ENCODE peak calls at places on chromosomes 1 and 21, in ten cellular contexts. One of them, this sample, is unnamed.

GRCh38 chr1:94871031-94871430 is 50.9 kb downstream of the SLC44A3 start:
- DNase-seq in mucosa of descending colon: no peak
- DNase-seq in stimulated activated CD8-positive, alpha-beta memory T cell treated with anti-CD3 and anti-CD28 coated beads, Interleukin-4, amount 100 ng/mL, for 1 hour: no peak
- DNase-seq in HL-60: no peak
- DNase-seq in neural crest cell: no peak
- DNase-seq in NB4: no peak
- DNase-seq in tibial nerve: no peak
- DNase-seq in NCI-H187 treated with DMSO at 0.1 percent for 48 hours: no peak
- DNase-seq in Calu3: no peak
- DNase-seq in ACHN: no peak
- DNase-seq in this sample: no peak

GRCh38 chr1:15727866-15728534 is 8.1 kb upstream of the SLC25A34 start:
- DNase-seq in mucosa of descending colon: no peak
- DNase-seq in stimulated activated CD8-positive, alpha-beta memory T cell treated with anti-CD3 and anti-CD28 coated beads, Interleukin-4, amount 100 ng/mL, for 1 hour: no peak
- DNase-seq in HL-60: no peak
- DNase-seq in neural crest cell: no peak
- DNase-seq in NB4: no peak
- DNase-seq in tibial nerve: no peak
- DNase-seq in NCI-H187 treated with DMSO at 0.1 percent for 48 hours: no peak
- DNase-seq in Calu3: no peak
- DNase-seq in ACHN: no peak
- DNase-seq in this sample: no peak

GRCh38 chr1:27192039-27192529 is 37.2 kb upstream of the SLC9A1 start:
- DNase-seq in mucosa of descending colon: peak
- DNase-seq in stimulated activated CD8-positive, alpha-beta memory T cell treated with anti-CD3 and anti-CD28 coated beads, Interleukin-4, amount 100 ng/mL, for 1 hour: no peak
- DNase-seq in HL-60: no peak
- DNase-seq in neural crest cell: no peak
- DNase-seq in NB4: peak
- DNase-seq in tibial nerve: no peak
- DNase-seq in NCI-H187 treated with DMSO at 0.1 percent for 48 hours: no peak
- DNase-seq in Calu3: peak
- DNase-seq in ACHN: no peak
- DNase-seq in this sample: no peak

GRCh38 chr21:41120997-41121396 is 47.0 kb upstream of the BACE2 start:
- DNase-seq in mucosa of descending colon: no peak
- DNase-seq in stimulated activated CD8-positive, alpha-beta memory T cell treated with anti-CD3 and anti-CD28 coated beads, Interleukin-4, amount 100 ng/mL, for 1 hour: no peak
- DNase-seq in HL-60: no peak
- DNase-seq in neural crest cell: no peak
- DNase-seq in NB4: no peak
- DNase-seq in tibial nerve: no peak
- DNase-seq in NCI-H187 treated with DMSO at 0.1 percent for 48 hours: no peak
- DNase-seq in Calu3: no peak
- DNase-seq in ACHN: no peak
- DNase-seq in this sample: no peak

GRCh38 chr1:25566730-25567341 is 23.4 kb downstream of the LDLRAP1 start:
- DNase-seq in mucosa of descending colon: peak
- DNase-seq in stimulated activated CD8-positive, alpha-beta memory T cell treated with anti-CD3 and anti-CD28 coated beads, Interleukin-4, amount 100 ng/mL, for 1 hour: no peak
- DNase-seq in HL-60: no peak
- DNase-seq in neural crest cell: peak
- DNase-seq in NB4: no peak
- DNase-seq in tibial nerve: peak
- DNase-seq in NCI-H187 treated with DMSO at 0.1 percent for 48 hours: no peak
- DNase-seq in Calu3: no peak
- DNase-seq in ACHN: no peak
- DNase-seq in this sample: no peak

GRCh38 chr1:61612600-61612999 is 112.3 kb downstream of the TM2D1 start:
- DNase-seq in mucosa of descending colon: no peak
- DNase-seq in stimulated activated CD8-positive, alpha-beta memory T cell treated with anti-CD3 and anti-CD28 coated beads, Interleukin-4, amount 100 ng/mL, for 1 hour: no peak
- DNase-seq in HL-60: peak
- DNase-seq in neural crest cell: no peak
- DNase-seq in NB4: peak
- DNase-seq in tibial nerve: no peak
- DNase-seq in NCI-H187 treated with DMSO at 0.1 percent for 48 hours: no peak
- DNase-seq in Calu3: no peak
- DNase-seq in ACHN: no peak
- DNase-seq in this sample: no peak

GRCh38 chr1:54401799-54402198 is 4.4 kb downstream of the SSBP3 start:
- DNase-seq in mucosa of descending colon: no peak
- DNase-seq in stimulated activated CD8-positive, alpha-beta memory T cell treated with anti-CD3 and anti-CD28 coated beads, Interleukin-4, amount 100 ng/mL, for 1 hour: no peak
- DNase-seq in HL-60: no peak
- DNase-seq in neural crest cell: no peak
- DNase-seq in NB4: no peak
- DNase-seq in tibial nerve: no peak
- DNase-seq in NCI-H187 treated with DMSO at 0.1 percent for 48 hours: no peak
- DNase-seq in Calu3: no peak
- DNase-seq in ACHN: no peak
- DNase-seq in this sample: no peak

GRCh38 chr1:43358121-43358745 is 548 bp upstream of the CDC20 start:
- DNase-seq in mucosa of descending colon: no peak
- DNase-seq in stimulated activated CD8-positive, alpha-beta memory T cell treated with anti-CD3 and anti-CD28 coated beads, Interleukin-4, amount 100 ng/mL, for 1 hour: no peak
- DNase-seq in HL-60: peak
- DNase-seq in neural crest cell: no peak
- DNase-seq in NB4: peak
- DNase-seq in tibial nerve: no peak
- DNase-seq in NCI-H187 treated with DMSO at 0.1 percent for 48 hours: no peak
- DNase-seq in Calu3: peak
- DNase-seq in ACHN: peak
- DNase-seq in this sample: no peak

GRCh38 chr1:39632491-39633417 is 6.7 kb downstream of the HEYL start:
- DNase-seq in mucosa of descending colon: peak
- DNase-seq in stimulated activated CD8-positive, alpha-beta memory T cell treated with anti-CD3 and anti-CD28 coated beads, Interleukin-4, amount 100 ng/mL, for 1 hour: no peak
- DNase-seq in HL-60: no peak
- DNase-seq in neural crest cell: peak
- DNase-seq in NB4: no peak
- DNase-seq in tibial nerve: peak
- DNase-seq in NCI-H187 treated with DMSO at 0.1 percent for 48 hours: no peak
- DNase-seq in Calu3: peak
- DNase-seq in ACHN: peak
- DNase-seq in this sample: no peak

GRCh38 chr1:93029317-93029716 is 49.8 kb upstream of the MTF2 start:
- DNase-seq in mucosa of descending colon: no peak
- DNase-seq in stimulated activated CD8-positive, alpha-beta memory T cell treated with anti-CD3 and anti-CD28 coated beads, Interleukin-4, amount 100 ng/mL, for 1 hour: no peak
- DNase-seq in HL-60: peak
- DNase-seq in neural crest cell: no peak
- DNase-seq in NB4: no peak
- DNase-seq in tibial nerve: no peak
- DNase-seq in NCI-H187 treated with DMSO at 0.1 percent for 48 hours: no peak
- DNase-seq in Calu3: no peak
- DNase-seq in ACHN: no peak
- DNase-seq in this sample: no peak

GRCh38 chr1:47324682-47325081 is 8.9 kb upstream of the CMPK1 start:
- DNase-seq in mucosa of descending colon: no peak
- DNase-seq in stimulated activated CD8-positive, alpha-beta memory T cell treated with anti-CD3 and anti-CD28 coated beads, Interleukin-4, amount 100 ng/mL, for 1 hour: no peak
- DNase-seq in HL-60: no peak
- DNase-seq in neural crest cell: no peak
- DNase-seq in NB4: no peak
- DNase-seq in tibial nerve: no peak
- DNase-seq in NCI-H187 treated with DMSO at 0.1 percent for 48 hours: no peak
- DNase-seq in Calu3: no peak
- DNase-seq in ACHN: no peak
- DNase-seq in this sample: no peak

GRCh38 chr1:111739984-111740765 is 980 bp upstream of the INKA2 start:
- DNase-seq in mucosa of descending colon: peak
- DNase-seq in stimulated activated CD8-positive, alpha-beta memory T cell treated with anti-CD3 and anti-CD28 coated beads, Interleukin-4, amount 100 ng/mL, for 1 hour: no peak
- DNase-seq in HL-60: no peak
- DNase-seq in neural crest cell: peak
- DNase-seq in NB4: peak
- DNase-seq in tibial nerve: no peak
- DNase-seq in NCI-H187 treated with DMSO at 0.1 percent for 48 hours: no peak
- DNase-seq in Calu3: peak
- DNase-seq in ACHN: peak
- DNase-seq in this sample: no peak

GRCh38 chr1:94884101-94884875 is 42.6 kb downstream of the CNN3 start:
- DNase-seq in mucosa of descending colon: no peak
- DNase-seq in stimulated activated CD8-positive, alpha-beta memory T cell treated with anti-CD3 and anti-CD28 coated beads, Interleukin-4, amount 100 ng/mL, for 1 hour: no peak
- DNase-seq in HL-60: no peak
- DNase-seq in neural crest cell: no peak
- DNase-seq in NB4: no peak
- DNase-seq in tibial nerve: no peak
- DNase-seq in NCI-H187 treated with DMSO at 0.1 percent for 48 hours: no peak
- DNase-seq in Calu3: no peak
- DNase-seq in ACHN: no peak
- DNase-seq in this sample: no peak

GRCh38 chr1:119347858-119348257 is 20.7 kb upstream of the HAO2 start:
- DNase-seq in mucosa of descending colon: no peak
- DNase-seq in stimulated activated CD8-positive, alpha-beta memory T cell treated with anti-CD3 and anti-CD28 coated beads, Interleukin-4, amount 100 ng/mL, for 1 hour: no peak
- DNase-seq in HL-60: no peak
- DNase-seq in neural crest cell: no peak
- DNase-seq in NB4: peak
- DNase-seq in tibial nerve: no peak
- DNase-seq in NCI-H187 treated with DMSO at 0.1 percent for 48 hours: no peak
- DNase-seq in Calu3: no peak
- DNase-seq in ACHN: no peak
- DNase-seq in this sample: no peak

GRCh38 chr1:26279598-26280332 is at the start of gene SH3BGRL3:
- DNase-seq in mucosa of descending colon: peak
- DNase-seq in stimulated activated CD8-positive, alpha-beta memory T cell treated with anti-CD3 and anti-CD28 coated beads, Interleukin-4, amount 100 ng/mL, for 1 hour: peak
- DNase-seq in HL-60: peak
- DNase-seq in neural crest cell: peak
- DNase-seq in NB4: peak
- DNase-seq in tibial nerve: peak
- DNase-seq in NCI-H187 treated with DMSO at 0.1 percent for 48 hours: no peak
- DNase-seq in Calu3: peak
- DNase-seq in ACHN: peak
- DNase-seq in this sample: peak

GRCh38 chr1:20726107-20726911 is 6.2 kb downstream of the SH2D5 start:
- DNase-seq in mucosa of descending colon: no peak
- DNase-seq in stimulated activated CD8-positive, alpha-beta memory T cell treated with anti-CD3 and anti-CD28 coated beads, Interleukin-4, amount 100 ng/mL, for 1 hour: no peak
- DNase-seq in HL-60: no peak
- DNase-seq in neural crest cell: no peak
- DNase-seq in NB4: no peak
- DNase-seq in tibial nerve: peak
- DNase-seq in NCI-H187 treated with DMSO at 0.1 percent for 48 hours: no peak
- DNase-seq in Calu3: no peak
- DNase-seq in ACHN: no peak
- DNase-seq in this sample: no peak

GRCh38 chr1:41523981-41524675 is 39.6 kb upstream of the EDN2 start:
- DNase-seq in mucosa of descending colon: no peak
- DNase-seq in stimulated activated CD8-positive, alpha-beta memory T cell treated with anti-CD3 and anti-CD28 coated beads, Interleukin-4, amount 100 ng/mL, for 1 hour: no peak
- DNase-seq in HL-60: no peak
- DNase-seq in neural crest cell: no peak
- DNase-seq in NB4: no peak
- DNase-seq in tibial nerve: no peak
- DNase-seq in NCI-H187 treated with DMSO at 0.1 percent for 48 hours: no peak
- DNase-seq in Calu3: no peak
- DNase-seq in ACHN: no peak
- DNase-seq in this sample: no peak

GRCh38 chr1:1085911-1086841 is 12.1 kb upstream of the RNF223 start:
- DNase-seq in mucosa of descending colon: no peak
- DNase-seq in stimulated activated CD8-positive, alpha-beta memory T cell treated with anti-CD3 and anti-CD28 coated beads, Interleukin-4, amount 100 ng/mL, for 1 hour: no peak
- DNase-seq in HL-60: no peak
- DNase-seq in neural crest cell: no peak
- DNase-seq in NB4: no peak
- DNase-seq in tibial nerve: no peak
- DNase-seq in NCI-H187 treated with DMSO at 0.1 percent for 48 hours: no peak
- DNase-seq in Calu3: no peak
- DNase-seq in ACHN: no peak
- DNase-seq in this sample: no peak

GRCh38 chr21:40901690-40902089 is 54.7 kb upstream of the DSCAM start:
- DNase-seq in mucosa of descending colon: no peak
- DNase-seq in stimulated activated CD8-positive, alpha-beta memory T cell treated with anti-CD3 and anti-CD28 coated beads, Interleukin-4, amount 100 ng/mL, for 1 hour: no peak
- DNase-seq in HL-60: no peak
- DNase-seq in neural crest cell: no peak
- DNase-seq in NB4: no peak
- DNase-seq in tibial nerve: no peak
- DNase-seq in NCI-H187 treated with DMSO at 0.1 percent for 48 hours: no peak
- DNase-seq in Calu3: no peak
- DNase-seq in ACHN: no peak
- DNase-seq in this sample: no peak

GRCh38 chr1:159171254-159171687 is at the start of gene CADM3:
- DNase-seq in mucosa of descending colon: peak
- DNase-seq in stimulated activated CD8-positive, alpha-beta memory T cell treated with anti-CD3 and anti-CD28 coated beads, Interleukin-4, amount 100 ng/mL, for 1 hour: no peak
- DNase-seq in HL-60: no peak
- DNase-seq in neural crest cell: peak
- DNase-seq in NB4: no peak
- DNase-seq in tibial nerve: peak
- DNase-seq in NCI-H187 treated with DMSO at 0.1 percent for 48 hours: no peak
- DNase-seq in Calu3: no peak
- DNase-seq in ACHN: no peak
- DNase-seq in this sample: no peak

GRCh38 chr21:16509466-16509865 is 779.7 kb downstream of the USP25 start:
- DNase-seq in mucosa of descending colon: no peak
- DNase-seq in stimulated activated CD8-positive, alpha-beta memory T cell treated with anti-CD3 and anti-CD28 coated beads, Interleukin-4, amount 100 ng/mL, for 1 hour: no peak
- DNase-seq in HL-60: no peak
- DNase-seq in neural crest cell: no peak
- DNase-seq in NB4: no peak
- DNase-seq in tibial nerve: no peak
- DNase-seq in NCI-H187 treated with DMSO at 0.1 percent for 48 hours: no peak
- DNase-seq in Calu3: no peak
- DNase-seq in ACHN: no peak
- DNase-seq in this sample: no peak

GRCh38 chr21:32316363-32317215 is 17.9 kb downstream of the MRAP start:
- DNase-seq in mucosa of descending colon: no peak
- DNase-seq in stimulated activated CD8-positive, alpha-beta memory T cell treated with anti-CD3 and anti-CD28 coated beads, Interleukin-4, amount 100 ng/mL, for 1 hour: no peak
- DNase-seq in HL-60: no peak
- DNase-seq in neural crest cell: no peak
- DNase-seq in NB4: no peak
- DNase-seq in tibial nerve: no peak
- DNase-seq in NCI-H187 treated with DMSO at 0.1 percent for 48 hours: no peak
- DNase-seq in Calu3: no peak
- DNase-seq in ACHN: no peak
- DNase-seq in this sample: no peak

GRCh38 chr1:226888816-226889215 is 18.4 kb downstream of the PSEN2 start:
- DNase-seq in mucosa of descending colon: no peak
- DNase-seq in stimulated activated CD8-positive, alpha-beta memory T cell treated with anti-CD3 and anti-CD28 coated beads, Interleukin-4, amount 100 ng/mL, for 1 hour: no peak
- DNase-seq in HL-60: no peak
- DNase-seq in neural crest cell: no peak
- DNase-seq in NB4: no peak
- DNase-seq in tibial nerve: no peak
- DNase-seq in NCI-H187 treated with DMSO at 0.1 percent for 48 hours: no peak
- DNase-seq in Calu3: no peak
- DNase-seq in ACHN: no peak
- DNase-seq in this sample: no peak

GRCh38 chr1:7378346-7379130 is 392.6 kb upstream of the VAMP3 start:
- DNase-seq in mucosa of descending colon: no peak
- DNase-seq in stimulated activated CD8-positive, alpha-beta memory T cell treated with anti-CD3 and anti-CD28 coated beads, Interleukin-4, amount 100 ng/mL, for 1 hour: no peak
- DNase-seq in HL-60: no peak
- DNase-seq in neural crest cell: no peak
- DNase-seq in NB4: no peak
- DNase-seq in tibial nerve: no peak
- DNase-seq in NCI-H187 treated with DMSO at 0.1 percent for 48 hours: no peak
- DNase-seq in Calu3: no peak
- DNase-seq in ACHN: no peak
- DNase-seq in this sample: no peak

GRCh38 chr1:83999316-83999819 is 436 bp upstream of the TTLL7 start:
- DNase-seq in mucosa of descending colon: no peak
- DNase-seq in stimulated activated CD8-positive, alpha-beta memory T cell treated with anti-CD3 and anti-CD28 coated beads, Interleukin-4, amount 100 ng/mL, for 1 hour: no peak
- DNase-seq in HL-60: peak
- DNase-seq in neural crest cell: no peak
- DNase-seq in NB4: peak
- DNase-seq in tibial nerve: peak
- DNase-seq in NCI-H187 treated with DMSO at 0.1 percent for 48 hours: no peak
- DNase-seq in Calu3: peak
- DNase-seq in ACHN: peak
- DNase-seq in this sample: no peak

GRCh38 chr1:94259635-94260289 is 22.4 kb upstream of the ARHGAP29 start:
- DNase-seq in mucosa of descending colon: no peak
- DNase-seq in stimulated activated CD8-positive, alpha-beta memory T cell treated with anti-CD3 and anti-CD28 coated beads, Interleukin-4, amount 100 ng/mL, for 1 hour: no peak
- DNase-seq in HL-60: no peak
- DNase-seq in neural crest cell: no peak
- DNase-seq in NB4: no peak
- DNase-seq in tibial nerve: no peak
- DNase-seq in NCI-H187 treated with DMSO at 0.1 percent for 48 hours: no peak
- DNase-seq in Calu3: no peak
- DNase-seq in ACHN: no peak
- DNase-seq in this sample: no peak

GRCh38 chr1:204263240-204263848 is 49.6 kb upstream of the GOLT1A start:
- DNase-seq in mucosa of descending colon: no peak
- DNase-seq in stimulated activated CD8-positive, alpha-beta memory T cell treated with anti-CD3 and anti-CD28 coated beads, Interleukin-4, amount 100 ng/mL, for 1 hour: no peak
- DNase-seq in HL-60: no peak
- DNase-seq in neural crest cell: peak
- DNase-seq in NB4: no peak
- DNase-seq in tibial nerve: no peak
- DNase-seq in NCI-H187 treated with DMSO at 0.1 percent for 48 hours: no peak
- DNase-seq in Calu3: no peak
- DNase-seq in ACHN: no peak
- DNase-seq in this sample: no peak

GRCh38 chr1:109185357-109185756 is 28.4 kb upstream of the SARS1 start:
- DNase-seq in mucosa of descending colon: no peak
- DNase-seq in stimulated activated CD8-positive, alpha-beta memory T cell treated with anti-CD3 and anti-CD28 coated beads, Interleukin-4, amount 100 ng/mL, for 1 hour: no peak
- DNase-seq in HL-60: no peak
- DNase-seq in neural crest cell: no peak
- DNase-seq in NB4: no peak
- DNase-seq in tibial nerve: no peak
- DNase-seq in NCI-H187 treated with DMSO at 0.1 percent for 48 hours: no peak
- DNase-seq in Calu3: no peak
- DNase-seq in ACHN: no peak
- DNase-seq in this sample: no peak